ENCODE peak calls at places on chromosomes 6 and 20, in nine cellular contexts. One of them, this sample, is unnamed.

GRCh38 chr6:148599967-148600426 is 146.8 kb upstream of the UST start:
- DNase-seq in GM13976: no peak
- DNase-seq in pons: no peak
- DNase-seq in M059J: peak; percentile 8
- DNase-seq in immature natural killer cell: no peak
- DNase-seq in right lobe of liver: no peak
- DNase-seq in amniotic stem cell: no peak
- DNase-seq in cardiac muscle cell: no peak
- DNase-seq in AG08395: no peak
- DNase-seq in this sample: no peak

GRCh38 chr6:82924799-82925535 is 140.7 kb downstream of the UBE3D start:
- DNase-seq in GM13976: no peak
- DNase-seq in pons: no peak
- DNase-seq in M059J: no peak
- DNase-seq in immature natural killer cell: no peak
- DNase-seq in right lobe of liver: no peak
- DNase-seq in amniotic stem cell: no peak
- DNase-seq in cardiac muscle cell: peak; percentile 32
- DNase-seq in AG08395: peak; percentile 14
- DNase-seq in this sample: no peak

GRCh38 chr20:3334156-3334943 is 73.1 kb downstream of the DNAAF9 start:
- DNase-seq in GM13976: no peak
- DNase-seq in pons: peak; percentile 88
- DNase-seq in M059J: no peak
- DNase-seq in immature natural killer cell: no peak
- DNase-seq in right lobe of liver: no peak
- DNase-seq in amniotic stem cell: no peak
- DNase-seq in cardiac muscle cell: no peak
- DNase-seq in AG08395: no peak
- DNase-seq in this sample: no peak

GRCh38 chr6:137975058-137975940 is 108.2 kb downstream of the TNFAIP3 start:
- DNase-seq in GM13976: peak; percentile 33
- DNase-seq in pons: peak; percentile 28
- DNase-seq in M059J: peak; percentile 37
- DNase-seq in immature natural killer cell: peak; percentile 88
- DNase-seq in right lobe of liver: no peak
- DNase-seq in amniotic stem cell: peak; percentile 15
- DNase-seq in cardiac muscle cell: peak; percentile 56
- DNase-seq in AG08395: peak; percentile 21
- DNase-seq in this sample: no peak

GRCh38 chr6:47098570-47098993 is 56.5 kb upstream of the ADGRF1 start:
- DNase-seq in GM13976: no peak
- DNase-seq in pons: no peak
- DNase-seq in M059J: peak; percentile 31
- DNase-seq in immature natural killer cell: no peak
- DNase-seq in right lobe of liver: no peak
- DNase-seq in amniotic stem cell: no peak
- DNase-seq in cardiac muscle cell: peak; percentile 96
- DNase-seq in AG08395: peak; percentile 24
- DNase-seq in this sample: no peak

GRCh38 chr6:112016335-112016734 is 37.6 kb upstream of the CCN6 start:
- DNase-seq in GM13976: no peak
- DNase-seq in pons: no peak
- DNase-seq in M059J: peak; percentile 34
- DNase-seq in immature natural killer cell: no peak
- DNase-seq in right lobe of liver: no peak
- DNase-seq in amniotic stem cell: no peak
- DNase-seq in cardiac muscle cell: peak; percentile 63
- DNase-seq in AG08395: no peak
- DNase-seq in this sample: no peak

GRCh38 chr20:20547876-20548266 is 164.6 kb downstream of the RALGAPA2 start:
- DNase-seq in GM13976: no peak
- DNase-seq in pons: no peak
- DNase-seq in M059J: no peak
- DNase-seq in immature natural killer cell: no peak
- DNase-seq in right lobe of liver: no peak
- DNase-seq in amniotic stem cell: no peak
- DNase-seq in cardiac muscle cell: no peak
- DNase-seq in AG08395: no peak
- DNase-seq in this sample: no peak

GRCh38 chr20:10936786-10937185 is 263.0 kb upstream of the JAG1 start:
- DNase-seq in GM13976: no peak
- DNase-seq in pons: no peak
- DNase-seq in M059J: no peak
- DNase-seq in immature natural killer cell: no peak
- DNase-seq in right lobe of liver: no peak
- DNase-seq in amniotic stem cell: no peak
- DNase-seq in cardiac muscle cell: no peak
- DNase-seq in AG08395: no peak
- DNase-seq in this sample: no peak

GRCh38 chr6:157023958-157024357 is 246.8 kb downstream of the ARID1B start:
- DNase-seq in GM13976: no peak
- DNase-seq in pons: peak; percentile 68
- DNase-seq in M059J: peak; percentile 21
- DNase-seq in immature natural killer cell: no peak
- DNase-seq in right lobe of liver: no peak
- DNase-seq in amniotic stem cell: no peak
- DNase-seq in cardiac muscle cell: peak; percentile 66
- DNase-seq in AG08395: no peak
- DNase-seq in this sample: no peak

GRCh38 chr6:56642366-56643261 is at the start of gene DST:
- DNase-seq in GM13976: no peak
- DNase-seq in pons: no peak
- DNase-seq in M059J: peak; percentile 95
- DNase-seq in immature natural killer cell: no peak
- DNase-seq in right lobe of liver: no peak
- DNase-seq in amniotic stem cell: peak; percentile 89
- DNase-seq in cardiac muscle cell: peak; percentile 91
- DNase-seq in AG08395: peak; percentile 88
- DNase-seq in this sample: no peak

GRCh38 chr6:84763397-84764331 is 734 bp downstream of the TBX18 start:
- DNase-seq in GM13976: no peak
- DNase-seq in pons: no peak
- DNase-seq in M059J: no peak
- DNase-seq in immature natural killer cell: no peak
- DNase-seq in right lobe of liver: peak; percentile 58
- DNase-seq in amniotic stem cell: peak; percentile 35
- DNase-seq in cardiac muscle cell: peak; percentile 96
- DNase-seq in AG08395: peak; percentile 75
- DNase-seq in this sample: no peak

GRCh38 chr6:39891976-39892375 is 42.3 kb downstream of the MOCS1 start:
- DNase-seq in GM13976: no peak
- DNase-seq in pons: no peak
- DNase-seq in M059J: no peak
- DNase-seq in immature natural killer cell: no peak
- DNase-seq in right lobe of liver: no peak
- DNase-seq in amniotic stem cell: no peak
- DNase-seq in cardiac muscle cell: peak; percentile 48
- DNase-seq in AG08395: peak; percentile 19
- DNase-seq in this sample: no peak

GRCh38 chr20:37901667-37902503 is 1.0 kb upstream of the VSTM2L start:
- DNase-seq in GM13976: peak; percentile 87
- DNase-seq in pons: peak; percentile 37
- DNase-seq in M059J: peak; percentile 77
- DNase-seq in immature natural killer cell: peak; percentile 29
- DNase-seq in right lobe of liver: no peak
- DNase-seq in amniotic stem cell: no peak
- DNase-seq in cardiac muscle cell: peak; percentile 73
- DNase-seq in AG08395: peak; percentile 50
- DNase-seq in this sample: no peak

GRCh38 chr20:32288225-32288849 is 10.9 kb downstream of the KIF3B start:
- DNase-seq in GM13976: no peak
- DNase-seq in pons: no peak
- DNase-seq in M059J: no peak
- DNase-seq in immature natural killer cell: no peak
- DNase-seq in right lobe of liver: no peak
- DNase-seq in amniotic stem cell: no peak
- DNase-seq in cardiac muscle cell: no peak
- DNase-seq in AG08395: no peak
- DNase-seq in this sample: no peak

GRCh38 chr6:111530218-111530617 is 47.2 kb upstream of the REV3L start:
- DNase-seq in GM13976: no peak
- DNase-seq in pons: no peak
- DNase-seq in M059J: no peak
- DNase-seq in immature natural killer cell: no peak
- DNase-seq in right lobe of liver: no peak
- DNase-seq in amniotic stem cell: no peak
- DNase-seq in cardiac muscle cell: no peak
- DNase-seq in AG08395: no peak
- DNase-seq in this sample: no peak

GRCh38 chr6:40482532-40482931 is 104.6 kb downstream of the LRFN2 start:
- DNase-seq in GM13976: no peak
- DNase-seq in pons: peak; percentile 11
- DNase-seq in M059J: peak; percentile 7
- DNase-seq in immature natural killer cell: no peak
- DNase-seq in right lobe of liver: no peak
- DNase-seq in amniotic stem cell: no peak
- DNase-seq in cardiac muscle cell: no peak
- DNase-seq in AG08395: no peak
- DNase-seq in this sample: no peak

GRCh38 chr20:49529470-49529869 is 38.5 kb downstream of the PTGIS start:
- DNase-seq in GM13976: no peak
- DNase-seq in pons: no peak
- DNase-seq in M059J: no peak
- DNase-seq in immature natural killer cell: no peak
- DNase-seq in right lobe of liver: no peak
- DNase-seq in amniotic stem cell: no peak
- DNase-seq in cardiac muscle cell: no peak
- DNase-seq in AG08395: no peak
- DNase-seq in this sample: no peak

This sample was measured in activated CD8-positive, alpha-beta memory T cell treated with anti-CD3 and anti-CD28 coated beads, Interleukin-2, amount 50 U/mL, for 4 hours.